ENCODE peak calls at places on chromosomes 16 and 17, in five cellular contexts. V, T, O, F and D are unnamed samples.

GRCh38 chr16:54466233-54466632 is 179.6 kb upstream of the IRX3 start:
- DNase-seq in O (no peak), F (no peak), T (no peak), V (no peak), D (no peak)

GRCh38 chr17:62062936-62063335 is 2.1 kb downstream of the MED13 start:
- DNase-seq in V (no peak), F (no peak), O (no peak), T (no peak), D (no peak)

GRCh38 chr17:70752966-70753467 is 583.7 kb downstream of the KCNJ2 start:
- DNase-seq in V (no peak), O (no peak), T (no peak), F (no peak), D (no peak)

GRCh38 chr16:68960910-68961309 is 117.6 kb downstream of the TANGO6 start:
- DNase-seq in V (no peak), T (no peak), F (no peak), O (no peak), D (no peak)

GRCh38 chr16:51524555-51525373 is 373.7 kb upstream of the SALL1 start:
- DNase-seq in F (no peak), O (peak), T (no peak), V (peak), D (no peak)

GRCh38 chr16:65069090-65069489 is 52.8 kb downstream of the CDH11 start:
- DNase-seq in T (peak), V (peak), F (no peak), O (no peak), D (no peak)

GRCh38 chr17:62801553-62801952 is 6.6 kb downstream of the MARCHF10 start:
- DNase-seq in T (no peak), F (no peak), O (no peak), V (no peak), D (no peak)

GRCh38 chr16:75455677-75456076 is 8.8 kb downstream of the TMEM170A start:
- DNase-seq in O (no peak), F (no peak), T (no peak), V (no peak), D (no peak)

GRCh38 chr17:57599271-57600045 is 145.6 kb downstream of the CCDC182 start:
- DNase-seq in T (no peak), O (no peak), V (no peak), F (no peak), D (peak)

GRCh38 chr17:68709995-68710780 is 109.0 kb upstream of the FAM20A start:
- DNase-seq in T (peak), V (peak), F (no peak), O (no peak), D (no peak)

GRCh38 chr17:72976971-72977767 is 115.3 kb downstream of the SLC39A11 start:
- DNase-seq in O (peak), V (peak), T (no peak), F (peak), D (peak)

GRCh38 chr16:11603331-11603750 is 16.6 kb upstream of the LITAF start:
- DNase-seq in V (peak), T (no peak), F (no peak), O (no peak), D (no peak)

GRCh38 chr17:4199818-4200402 is 56.9 kb downstream of the CYB5D2 start:
- DNase-seq in V (peak), F (no peak), O (peak), T (no peak), D (peak)

GRCh38 chr16:53809088-53809951 is 105.4 kb downstream of the FTO start:
- DNase-seq in V (peak), O (no peak), T (peak), F (no peak), D (no peak)

GRCh38 chr17:50835563-50836231 is at the start of gene WFIKKN2:
- DNase-seq in T (no peak), O (no peak), V (no peak), F (no peak), D (no peak)

GRCh38 chr17:63601439-63602371 is 1.0 kb downstream of the TACO1 start:
- DNase-seq in O (no peak), V (peak), T (no peak), F (no peak), D (no peak)

GRCh38 chr16:23365602-23366240 is 63.6 kb downstream of the SCNN1B start:
- DNase-seq in V (no peak), F (no peak), T (no peak), O (no peak), D (peak)

GRCh38 chr17:33436321-33436720 is 143.2 kb upstream of the ASIC2 start:
- DNase-seq in T (no peak), O (no peak), F (no peak), V (peak), D (no peak)

GRCh38 chr16:80375973-80376372 is 164.8 kb upstream of the DYNLRB2 start:
- DNase-seq in V (no peak), O (no peak), F (no peak), T (no peak), D (no peak)

GRCh38 chr17:56681561-56682266 is 88.2 kb downstream of the NOG start:
- DNase-seq in F (no peak), V (peak), T (peak), O (no peak), D (peak)

GRCh38 chr16:83958842-83959565 is 6.0 kb downstream of the OSGIN1 start:
- DNase-seq in V (no peak), T (no peak), O (no peak), F (no peak), D (no peak)

GRCh38 chr16:56828641-56829040 is 36.4 kb upstream of the SLC12A3 start:
- DNase-seq in T (no peak), F (no peak), V (no peak), O (no peak), D (no peak)

GRCh38 chr17:27256225-27257030 is 37.5 kb upstream of the WSB1 start:
- DNase-seq in O (no peak), T (no peak), F (no peak), V (peak), D (no peak)

GRCh38 chr17:73203135-73203787 is 10.4 kb downstream of the COG1 start:
- DNase-seq in F (no peak), O (no peak), T (no peak), V (peak), D (no peak)

GRCh38 chr17:67520282-67520906 is 143.3 kb downstream of the PITPNC1 start:
- DNase-seq in V (peak), O (no peak), F (no peak), T (no peak), D (peak)

GRCh38 chr16:2366660-2367309 is 26.3 kb upstream of the ABCA3 start:
- DNase-seq in T (no peak), F (no peak), V (no peak), O (no peak), D (peak)

GRCh38 chr17:65093930-65094329 is 37.4 kb upstream of the GNA13 start:
- DNase-seq in T (no peak), F (no peak), O (no peak), V (no peak), D (no peak)

GRCh38 chr16:88700636-88701482 is 5.3 kb downstream of the RNF166 start:
- DNase-seq in F (peak), V (peak), O (no peak), T (peak), D (peak)

GRCh38 chr17:72422505-72423285 is 301.9 kb downstream of the SOX9 start:
- DNase-seq in F (no peak), T (peak), O (peak), V (peak), D (peak)

DNA sequence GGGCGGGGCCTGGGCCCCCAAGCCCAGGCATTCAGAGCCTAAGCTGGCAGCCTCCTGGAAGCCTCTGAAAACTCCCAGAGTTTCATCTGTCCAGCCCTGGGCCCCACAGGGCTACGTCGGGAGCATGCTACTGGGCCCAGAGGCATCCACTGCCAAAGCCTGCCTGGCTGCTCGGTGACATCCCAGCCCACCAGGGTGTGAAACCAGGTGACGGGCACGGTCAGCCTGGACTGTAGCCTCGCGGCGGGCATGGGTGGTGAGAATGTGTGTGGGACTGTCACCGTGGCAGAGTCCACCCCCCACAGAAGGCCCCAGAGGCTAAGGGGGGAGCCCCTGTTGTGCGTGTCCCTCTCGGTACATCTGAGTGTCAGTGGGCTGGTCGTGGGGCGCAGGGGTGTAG is 25.6 kb upstream of the AATK start:
- DNase-seq in V (no peak), F (no peak), O (no peak), T (no peak), D (no peak)
- H3K4me3 ChIP-seq in V (no peak), F (no peak), O (no peak), T (no peak), D (no peak)

DNA sequence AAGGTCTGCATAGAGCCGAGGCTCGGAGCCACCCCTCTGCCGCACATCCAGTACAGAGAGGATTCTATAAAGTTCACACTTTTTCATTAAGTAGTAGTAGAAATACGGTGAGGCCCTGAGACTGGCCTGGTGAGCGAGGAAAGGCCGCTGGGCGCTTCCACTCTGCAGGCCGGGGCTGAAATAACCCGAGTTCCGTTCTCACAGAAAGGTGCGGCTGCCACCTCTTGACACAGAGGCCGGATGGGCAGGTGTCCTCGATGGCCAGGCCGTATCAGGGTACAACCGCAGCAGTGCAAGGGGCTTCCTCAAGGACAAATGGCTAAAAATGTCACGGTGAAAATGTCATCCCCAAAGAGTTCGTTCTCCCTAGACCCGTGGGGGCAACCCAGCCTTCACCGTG is 770 bp upstream of the PCYT2 start:
- DNase-seq in O (no peak), V (no peak), F (no peak), T (no peak), D (no peak)
- H3K4me3 ChIP-seq in O (no peak), V (no peak), F (peak), T (no peak), D (no peak)

GRCh38 chr17:80774146-80774545 is 217.5 kb upstream of the CHMP6 start:
- DNase-seq in F (no peak), T (no peak), O (no peak), V (no peak), D (no peak)
- H3K4me3 ChIP-seq in F (no peak), T (no peak), O (no peak), V (no peak), D (no peak)

GRCh38 chr17:8015957-8016631 is 13.7 kb downstream of the GUCY2D start:
- DNase-seq in O (no peak), V (no peak), T (no peak), F (peak), D (no peak)
- H3K4me3 ChIP-seq in O (peak), V (peak), T (peak), F (peak), D (no peak)